ENCODE peak calls at places on chromosomes 5 and 9, in four cellular contexts. R is WTC11, N is K562, K is GM12878. V is an unnamed sample.

GRCh38 chr5:141650851-141651727 is at the start of gene FCHSD1:
- DNase-seq in R (peak; percentile 94), N (peak; percentile 98), K (no peak), V (peak; percentile 63)

GRCh38 chr9:6305954-6306563 is 22.1 kb upstream of the TPD52L3 start:
- DNase-seq in R (no peak), N (no peak), K (peak; percentile 23), V (peak; percentile 42)

GRCh38 chr5:34500236-34500836 is 155.8 kb upstream of the RAI14 start:
- DNase-seq in R (no peak), N (no peak), K (no peak), V (peak; percentile 30)

GRCh38 chr5:107289030-107289714 is 381.6 kb downstream of the EFNA5 start:
- DNase-seq in R (no peak), N (no peak), K (peak; percentile 91), V (no peak)

GRCh38 chr9:87011551-87011950 is 64.2 kb upstream of the GAS1 start:
- DNase-seq in R (no peak), N (no peak), K (no peak), V (no peak)

GRCh38 chr5:97182571-97183099 is 412 bp downstream of the RIOK2 start:
- DNase-seq in R (no peak), N (peak; percentile 31), K (no peak), V (peak; percentile 44)

GRCh38 chr9:120904061-120904998 is 22.3 kb downstream of the TRAF1 start:
- DNase-seq in R (no peak), N (no peak), K (no peak), V (no peak)

GRCh38 chr5:89359046-89359445 is 476.1 kb upstream of the MEF2C start:
- DNase-seq in R (no peak), N (no peak), K (no peak), V (no peak)

GRCh38 chr5:140881889-140882590 is at the start of gene PCDHA13:
- DNase-seq in R (no peak), N (no peak), K (no peak), V (no peak)

GRCh38 chr9:94611638-94612068 is 18.0 kb upstream of the FBP2 start:
- DNase-seq in R (no peak), N (no peak), K (no peak), V (no peak)

GRCh38 chr5:88829053-88829452 is 53.9 kb downstream of the MEF2C start:
- DNase-seq in R (no peak), N (peak; percentile 20), K (no peak), V (no peak)

GRCh38 chr9:90943341-90943740 is 141.7 kb downstream of the SYK start:
- DNase-seq in R (no peak), N (no peak), K (no peak), V (no peak)

GRCh38 chr9:114109106-114109505 is 10.0 kb upstream of the KIF12 start:
- DNase-seq in R (no peak), N (no peak), K (no peak), V (no peak)

GRCh38 chr5:15320896-15321295 is 179.1 kb upstream of the FBXL7 start:
- DNase-seq in R (no peak), N (no peak), K (no peak), V (no peak)

GRCh38 chr9:17088566-17088965 is 46.3 kb upstream of the CNTLN start:
- DNase-seq in R (no peak), N (no peak), K (no peak), V (no peak)

GRCh38 chr9:33473216-33473615 is 508 bp downstream of the NOL6 start:
- DNase-seq in R (no peak), N (no peak), K (no peak), V (no peak)

GRCh38 chr5:125065114-125065513 is 318.7 kb upstream of the ZNF608 start:
- DNase-seq in R (no peak), N (no peak), K (no peak), V (no peak)
- TF ChIP-seq TCF7 in R (no peak), N (no peak), K (no peak), V (no peak)

DNA sequence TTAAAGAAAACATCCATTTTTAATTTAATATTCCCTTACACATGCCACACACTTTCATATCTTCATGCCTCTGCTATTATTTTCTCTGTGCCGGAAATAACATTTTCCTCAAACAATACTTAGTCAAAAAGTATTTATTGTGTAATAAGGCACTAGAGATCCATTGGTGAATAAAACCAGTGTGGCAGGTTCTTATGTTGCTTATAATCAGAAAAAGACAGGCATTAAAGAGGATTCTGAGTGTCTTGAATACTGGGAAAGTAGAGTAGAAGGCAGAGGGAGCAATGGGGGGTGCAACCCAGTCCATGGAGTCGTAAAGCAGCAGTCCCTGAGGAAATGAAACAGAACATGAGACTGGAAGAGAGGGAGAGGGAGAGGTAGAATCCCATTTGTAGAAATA is 37.7 kb upstream of the GRAMD2B start:
- DNase-seq in R (no peak), N (no peak), K (no peak), V (no peak)
- TF ChIP-seq TCF7 in R (no peak), N (no peak), K (no peak), V (no peak)

GRCh38 chr9:132797861-132798659 is 80.0 kb downstream of the AK8 start:
- DNase-seq in R (no peak), N (no peak), K (no peak), V (no peak)

GRCh38 chr9:132793606-132794580 is 84.2 kb downstream of the AK8 start:
- DNase-seq in R (no peak), N (no peak), K (no peak), V (peak; percentile 6)

GRCh38 chr9:132792547-132792946 is 85.5 kb downstream of the AK8 start:
- DNase-seq in R (no peak), N (no peak), K (no peak), V (no peak)

GRCh38 chr9:132794730-132795380 is 83.2 kb downstream of the AK8 start:
- DNase-seq in R (no peak), N (peak; percentile 31), K (no peak), V (no peak)

GRCh38 chr9:132795511-132796303 is 82.4 kb downstream of the AK8 start:
- DNase-seq in R (no peak), N (no peak), K (no peak), V (no peak)
- TF ChIP-seq TCF7 in R (no peak), N (no peak), K (no peak), V (no peak)

GRCh38 chr5:38450627-38451371 is 105.6 kb downstream of the LIFR start:
- DNase-seq in R (no peak), N (no peak), K (no peak), V (no peak)
- TF ChIP-seq TCF7 in R (no peak), N (no peak), K (no peak), V (no peak)

GRCh38 chr5:10564838-10565784 is 1.2 kb downstream of the ANKRD33B start:
- DNase-seq in R (peak; percentile 48), N (peak; percentile 31), K (no peak), V (no peak)

GRCh38 chr5:10562202-10563131 is 1.4 kb upstream of the ANKRD33B start:
- DNase-seq in R (peak; percentile 40), N (no peak), K (peak; percentile 66), V (no peak)

GRCh38 chr5:10563132-10563939 is 534 bp upstream of the ANKRD33B start:
- DNase-seq in R (peak; percentile 65), N (peak; percentile 86), K (no peak), V (no peak)

GRCh38 chr5:10565785-10566506 is 2.1 kb downstream of the ANKRD33B start:
- DNase-seq in R (no peak), N (no peak), K (no peak), V (no peak)

DNA sequence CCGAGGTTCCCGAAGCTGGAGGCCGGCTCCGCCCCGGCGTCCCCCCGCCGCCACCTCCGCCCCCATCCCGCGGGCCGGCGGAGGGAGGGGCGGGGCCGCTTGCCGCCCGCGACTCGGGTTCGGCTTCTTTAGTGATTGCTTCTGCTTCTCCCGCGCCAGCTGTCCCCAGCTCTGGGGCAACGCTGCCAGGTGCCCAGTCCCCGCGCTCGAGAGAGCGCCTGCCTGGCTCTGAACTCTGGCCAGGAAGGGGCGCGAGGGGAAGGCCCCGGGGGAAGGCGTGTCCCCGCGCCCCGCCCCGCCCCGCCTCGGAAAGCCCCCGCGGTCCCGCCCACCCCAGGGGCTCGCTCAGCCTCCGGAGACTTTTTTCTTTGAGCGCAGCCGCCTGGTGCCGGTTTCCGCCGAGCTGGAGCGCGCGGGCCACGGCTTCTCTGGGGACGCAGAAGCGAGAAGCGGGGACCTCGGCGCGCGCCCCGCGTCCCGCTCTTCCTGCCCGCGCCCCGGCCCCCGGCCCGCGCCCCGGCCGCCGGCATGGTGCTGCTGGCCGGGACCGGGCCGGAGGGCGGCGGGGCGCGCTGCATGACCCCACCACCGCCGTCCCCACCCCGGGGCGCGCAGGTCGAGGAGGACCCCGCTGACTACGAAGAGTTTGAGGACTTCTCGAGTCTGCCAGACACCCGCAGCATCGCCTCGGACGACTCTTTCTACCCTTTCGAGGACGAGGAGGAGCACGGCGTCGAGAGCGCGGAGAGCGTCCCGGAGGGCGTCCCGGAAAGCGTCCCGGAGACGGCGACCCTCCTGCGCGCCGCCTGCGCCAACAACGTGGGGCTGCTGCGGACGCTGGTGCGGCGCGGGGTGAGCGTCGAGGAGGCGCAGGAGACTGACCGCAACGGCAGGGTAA is at the start of gene ANKRD33B:
- DNase-seq in R (peak; percentile 73), N (peak; percentile 93), K (no peak), V (peak; percentile 9)
- TF ChIP-seq TCF7 in R (no peak), N (no peak), K (no peak), V (no peak)

GRCh38 chr9:129270903-129271431 is 92.9 kb upstream of the IER5L start:
- DNase-seq in R (no peak), N (no peak), K (peak; percentile 76), V (no peak)
- TF ChIP-seq TCF7 in R (no peak), N (no peak), K (no peak), V (no peak)

GRCh38 chr9:83041771-83042170 is 21.2 kb downstream of the RASEF start:
- DNase-seq in R (no peak), N (no peak), K (no peak), V (no peak)

GRCh38 chr9:83039303-83039702 is 23.6 kb downstream of the RASEF start:
- DNase-seq in R (no peak), N (no peak), K (no peak), V (no peak)

GRCh38 chr9:83047839-83048775 is 14.8 kb downstream of the RASEF start:
- DNase-seq in R (no peak), N (no peak), K (no peak), V (no peak)

DNA sequence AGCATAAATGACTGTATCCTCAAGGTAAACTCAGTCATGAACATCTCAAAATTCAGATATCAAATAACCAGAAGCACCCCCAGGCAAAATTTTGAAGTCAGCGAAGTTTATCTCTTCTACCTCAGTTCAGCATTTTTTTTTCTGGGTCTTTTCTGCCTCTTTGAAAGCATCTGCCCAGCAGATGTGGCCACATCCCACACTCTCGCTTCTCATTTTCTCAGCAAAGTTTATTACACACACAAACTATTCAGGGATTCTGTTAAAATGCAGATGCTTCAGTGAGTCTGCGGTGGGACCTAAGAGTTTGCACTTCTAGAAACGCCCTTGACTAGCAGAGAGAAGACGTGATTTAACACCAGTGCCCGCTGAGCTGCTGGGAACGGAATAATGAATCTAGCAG is 19.4 kb downstream of the RASEF start:
- DNase-seq in R (no peak), N (no peak), K (no peak), V (no peak)
- TF ChIP-seq TCF7 in R (no peak), N (no peak), K (no peak), V (no peak)